ENCODE peak calls at places on chromosomes 4 and X, in five cellular contexts. G is A549, O is HepG2, M is K562, X is GM12878. A is an unnamed sample.

GRCh38 chr4:73593631-73594241 is 26.5 kb downstream of the RASSF6 start:
- DNase-seq in G (no peak), O (peak), M (no peak), X (no peak), A (peak)

GRCh38 chrX:138756234-138756633 is 44.7 kb upstream of the FGF13 start:
- DNase-seq in G (no peak), O (no peak), M (peak), X (no peak), A (no peak)

GRCh38 chrX:33968611-33969010 is 163.5 kb downstream of the FAM47A start:
- DNase-seq in G (no peak), O (no peak), M (no peak), X (no peak), A (no peak)

GRCh38 chrX:148380107-148380506 is 120.3 kb upstream of the AFF2 start:
- DNase-seq in G (no peak), O (no peak), M (no peak), X (no peak), A (no peak)

GRCh38 chrX:115562492-115562872 is 1.5 kb downstream of the PLS3 start:
- DNase-seq in G (peak), O (peak), M (no peak), X (no peak), A (peak)

GRCh38 chr4:95155759-95156451 is 392.9 kb downstream of the UNC5C start:
- DNase-seq in G (peak), O (peak), M (peak), X (no peak), A (peak)

GRCh38 chr4:119736559-119736958 is 108.0 kb upstream of the PDE5A start:
- DNase-seq in G (no peak), O (no peak), M (no peak), X (no peak), A (peak)

GRCh38 chrX:63258144-63258543 is 93.0 kb downstream of the SPIN4 start:
- DNase-seq in G (no peak), O (no peak), M (no peak), X (no peak), A (no peak)

GRCh38 chr4:7831330-7831729 is 108.3 kb downstream of the AFAP1 start:
- DNase-seq in G (no peak), O (no peak), M (no peak), X (no peak), A (peak)

GRCh38 chr4:108483650-108484049 is 136.7 kb upstream of the RPL34 start:
- DNase-seq in G (no peak), O (no peak), M (no peak), X (no peak), A (no peak)

GRCh38 chr4:98658287-98659105 is at the start of gene TSPAN5:
- DNase-seq in G (peak), O (peak), M (peak), X (no peak), A (peak)

GRCh38 chr4:81527115-81527514 is 55.4 kb upstream of the RASGEF1B start:
- DNase-seq in G (no peak), O (no peak), M (no peak), X (no peak), A (no peak)

GRCh38 chrX:2500091-2500680 is 590 bp downstream of the DHRSX start:
- DNase-seq in G (peak), O (peak), M (no peak), X (no peak), A (peak)

GRCh38 chr4:7233006-7233580 is 40.8 kb downstream of the SORCS2 start:
- DNase-seq in G (no peak), O (no peak), M (no peak), X (no peak), A (no peak)

GRCh38 chr4:54197926-54198325 is 31.2 kb upstream of the PDGFRA start:
- DNase-seq in G (no peak), O (no peak), M (no peak), X (no peak), A (no peak)
- TF ChIP-seq BHLHE40 in G (no peak), O (no peak), M (no peak), X (no peak), A (no peak)

GRCh38 chrX:100720301-100720700 is 11.6 kb downstream of the SYTL4 start:
- DNase-seq in G (no peak), O (no peak), M (no peak), X (no peak), A (peak)
- TF ChIP-seq CEBPB in G (no peak), O (no peak), M (no peak), X (no peak), A (no peak)

GRCh38 chrX:151694661-151695582 is at the start of gene PRRG3:
- DNase-seq in G (no peak), O (no peak), M (no peak), X (no peak), A (no peak)
- TF ChIP-seq BHLHE40 in G (no peak), O (no peak), M (no peak), X (no peak), A (no peak)

GRCh38 chrX:21266949-21267348 is 107.3 kb upstream of the CNKSR2 start:
- DNase-seq in G (no peak), O (no peak), M (no peak), X (no peak), A (no peak)
- TF ChIP-seq CEBPB in G (no peak), O (no peak), M (no peak), X (no peak), A (no peak)

GRCh38 chr4:72571337-72571736 is 2.3 kb upstream of the ADAMTS3 start:
- DNase-seq in G (no peak), O (no peak), M (no peak), X (no peak), A (no peak)

GRCh38 chr4:72582853-72583252 is 13.8 kb upstream of the ADAMTS3 start:
- DNase-seq in G (no peak), O (no peak), M (no peak), X (no peak), A (no peak)

GRCh38 chr4:72577211-72577610 is 8.2 kb upstream of the ADAMTS3 start:
- DNase-seq in G (no peak), O (no peak), M (no peak), X (no peak), A (no peak)
- TF ChIP-seq BHLHE40 in G (no peak), O (no peak), M (no peak), X (no peak), A (no peak)

GRCh38 chr4:56907009-56907408 is 691 bp upstream of the REST start:
- DNase-seq in G (no peak), O (no peak), M (peak), X (no peak), A (no peak)

GRCh38 chr4:56907489-56908205 is at the start of gene REST:
- DNase-seq in G (peak), O (peak), M (peak), X (no peak), A (peak)

GRCh38 chr4:56908206-56909082 is 744 bp downstream of the REST start:
- DNase-seq in G (peak), O (peak), M (peak), X (no peak), A (peak)

GRCh38 chr4:56909083-56909981 is 1.6 kb downstream of the REST start:
- DNase-seq in G (peak), O (peak), M (no peak), X (no peak), A (peak)

GRCh38 chr4:56910172-56910967 is 2.7 kb downstream of the REST start:
- DNase-seq in G (no peak), O (no peak), M (peak), X (no peak), A (no peak)
- TF ChIP-seq CEBPB in G (no peak), O (no peak), M (no peak), X (no peak), A (no peak)

DNA sequence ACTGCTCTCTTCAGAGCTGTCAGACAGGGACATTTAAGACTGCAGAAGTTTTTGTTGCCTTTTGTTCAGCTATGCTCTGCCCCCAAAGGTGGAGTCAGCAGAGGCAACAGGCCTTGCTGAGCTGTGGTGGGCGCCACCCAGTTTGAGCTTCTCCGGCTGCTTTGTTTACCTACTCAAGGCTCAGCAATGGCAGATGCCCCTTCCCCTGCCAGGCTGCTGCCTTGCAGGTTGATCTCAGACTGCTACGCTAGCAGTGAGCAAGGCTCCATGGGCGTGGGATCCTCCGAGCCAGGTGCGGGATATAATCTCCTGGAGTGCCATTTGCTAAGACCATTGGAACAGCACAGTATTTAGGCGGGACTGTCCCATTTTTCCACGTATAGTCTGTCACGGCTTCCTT is 371.4 kb upstream of the AMOT start:
- DNase-seq in G (no peak), O (no peak), M (no peak), X (no peak), A (no peak)
- TF ChIP-seq BHLHE40 in G (no peak), O (no peak), M (no peak), X (no peak), A (no peak)

DNA sequence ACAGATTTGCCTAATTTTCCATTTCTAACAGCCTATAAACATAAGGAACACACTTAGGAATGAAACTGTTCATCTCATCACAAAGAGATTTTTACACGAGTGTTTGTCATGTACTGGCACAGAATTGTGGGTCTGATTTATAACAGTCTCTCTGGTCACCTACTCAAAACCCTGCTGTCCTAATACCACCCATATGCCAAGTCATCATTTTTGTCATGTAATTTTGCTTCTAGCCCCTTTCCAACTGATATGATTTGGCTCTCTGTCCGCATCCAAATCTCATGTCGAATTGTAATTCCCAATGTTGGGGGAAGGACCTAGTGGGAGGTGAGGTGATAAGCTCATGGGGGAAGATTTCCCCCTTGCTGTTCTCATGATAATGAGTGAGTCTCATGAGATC is 284.1 kb upstream of the SLITRK2 start:
- DNase-seq in G (no peak), O (no peak), M (no peak), X (no peak), A (no peak)
- TF ChIP-seq CEBPB in G (no peak), O (no peak), M (no peak), X (no peak), A (no peak)